ENCODE peak calls at places on chromosome 6, in four cellular contexts. One of them, this sample, is unnamed.
A peak's percentile ranks its signal among the peaks of the same experiment; 100 is the strongest.

GRCh38 chr6:16882230-16882629 is 121.0 kb upstream of the ATXN1 start:
- DNase-seq in transverse colon: no peak
- DNase-seq in ovary: no peak
- DNase-seq in A549: no peak
- DNase-seq in this sample: no peak

GRCh38 chr6:25054469-25054868 is 118.7 kb upstream of the RIPOR2 start:
- DNase-seq in A549: no peak
- DNase-seq in transverse colon: no peak
- DNase-seq in ovary: no peak
- DNase-seq in this sample: no peak

GRCh38 chr6:133631421-133631820 is 257.5 kb upstream of the TCF21 start:
- DNase-seq in ovary: no peak
- DNase-seq in transverse colon: no peak
- DNase-seq in A549: no peak
- DNase-seq in this sample: no peak

GRCh38 chr6:16950311-16950710 is 151.5 kb upstream of the STMND1 start:
- DNase-seq in transverse colon: no peak
- DNase-seq in ovary: no peak
- DNase-seq in A549: no peak
- DNase-seq in this sample: no peak

GRCh38 chr6:25960689-25961088 is 1.9 kb upstream of the TRIM38 start:
- DNase-seq in transverse colon: no peak
- DNase-seq in ovary: no peak
- DNase-seq in A549: no peak
- DNase-seq in this sample: peak; percentile 45

GRCh38 chr6:99613398-99613704 is 6.7 kb downstream of the PRDM13 start:
- DNase-seq in A549: peak; percentile 31
- DNase-seq in ovary: no peak
- DNase-seq in transverse colon: peak; percentile 38
- DNase-seq in this sample: no peak

GRCh38 chr6:150334790-150335783 is 33.7 kb upstream of the IYD start:
- DNase-seq in ovary: no peak
- DNase-seq in transverse colon: peak; percentile 44
- DNase-seq in A549: peak; percentile 40
- DNase-seq in this sample: no peak

GRCh38 chr6:97524846-97525245 is 241.8 kb upstream of the MMS22L start:
- DNase-seq in ovary: no peak
- DNase-seq in A549: no peak
- DNase-seq in transverse colon: no peak
- DNase-seq in this sample: no peak

GRCh38 chr6:90068264-90068663 is 174.0 kb downstream of the GJA10 start:
- DNase-seq in transverse colon: no peak
- DNase-seq in A549: no peak
- DNase-seq in ovary: no peak
- DNase-seq in this sample: no peak

GRCh38 chr6:101716810-101717209 is 323.3 kb downstream of the GRIK2 start:
- DNase-seq in ovary: no peak
- DNase-seq in A549: no peak
- DNase-seq in transverse colon: no peak
- DNase-seq in this sample: no peak

GRCh38 chr6:37630281-37630799 is 67.3 kb downstream of the MDGA1 start:
- DNase-seq in A549: peak; percentile 52
- DNase-seq in ovary: no peak
- DNase-seq in transverse colon: no peak
- DNase-seq in this sample: no peak

GRCh38 chr6:113172531-113172966 is 684.6 kb upstream of the MARCKS start:
- DNase-seq in A549: no peak
- DNase-seq in ovary: no peak
- DNase-seq in transverse colon: peak; percentile 13
- DNase-seq in this sample: no peak

GRCh38 chr6:165705941-165706340 is 42.9 kb upstream of the PDE10A start:
- DNase-seq in transverse colon: no peak
- DNase-seq in A549: no peak
- DNase-seq in ovary: no peak
- DNase-seq in this sample: no peak

GRCh38 chr6:31094389-31094881 is 17.9 kb downstream of the C6orf15 start:
- DNase-seq in ovary: no peak
- DNase-seq in A549: no peak
- DNase-seq in transverse colon: peak; percentile 37
- DNase-seq in this sample: no peak

GRCh38 chr6:168619560-168620314 is 178.8 kb downstream of the SMOC2 start:
- DNase-seq in ovary: no peak
- DNase-seq in A549: no peak
- DNase-seq in transverse colon: no peak
- DNase-seq in this sample: no peak

GRCh38 chr6:158835616-158836221 is 16.6 kb upstream of the EZR start:
- DNase-seq in A549: no peak
- DNase-seq in transverse colon: peak; percentile 63
- DNase-seq in ovary: peak; percentile 59
- DNase-seq in this sample: no peak

GRCh38 chr6:156963712-156964700 is 186.8 kb downstream of the ARID1B start:
- DNase-seq in ovary: no peak
- DNase-seq in A549: no peak
- DNase-seq in transverse colon: no peak
- DNase-seq in this sample: no peak

GRCh38 chr6:15443119-15443518 is 197.2 kb downstream of the JARID2 start:
- DNase-seq in ovary: no peak
- DNase-seq in A549: no peak
- DNase-seq in transverse colon: no peak
- DNase-seq in this sample: no peak

GRCh38 chr6:148501178-148501590 is 158.5 kb downstream of the SASH1 start:
- DNase-seq in transverse colon: peak; percentile 31
- DNase-seq in A549: no peak
- DNase-seq in ovary: peak; percentile 56
- DNase-seq in this sample: peak; percentile 92

GRCh38 chr6:129766959-129767728 is 57.2 kb upstream of the ARHGAP18 start:
- DNase-seq in transverse colon: peak; percentile 17
- DNase-seq in A549: no peak
- DNase-seq in ovary: no peak
- DNase-seq in this sample: no peak

GRCh38 chr6:145865175-145865574 is 50.6 kb upstream of the FBXO30 start:
- DNase-seq in ovary: no peak
- DNase-seq in A549: no peak
- DNase-seq in transverse colon: no peak
- DNase-seq in this sample: no peak

GRCh38 chr6:4813055-4813454 is 36.9 kb downstream of the CDYL start:
- DNase-seq in ovary: no peak
- DNase-seq in transverse colon: no peak
- DNase-seq in A549: no peak
- DNase-seq in this sample: no peak

GRCh38 chr6:100724222-100724621 is 156.9 kb downstream of the ASCC3 start:
- DNase-seq in ovary: no peak
- DNase-seq in transverse colon: no peak
- DNase-seq in A549: no peak
- DNase-seq in this sample: no peak

GRCh38 chr6:170265655-170266054 is 25.2 kb downstream of the DLL1 start:
- DNase-seq in A549: no peak
- DNase-seq in ovary: no peak
- DNase-seq in transverse colon: peak; percentile 80
- DNase-seq in this sample: no peak

GRCh38 chr6:147156799-147157382 is 47.3 kb upstream of the STXBP5 start:
- DNase-seq in ovary: no peak
- DNase-seq in A549: no peak
- DNase-seq in transverse colon: no peak
- DNase-seq in this sample: no peak

GRCh38 chr6:39143238-39143930 is 28.4 kb upstream of the SAYSD1 start:
- DNase-seq in ovary: no peak
- DNase-seq in transverse colon: no peak
- DNase-seq in A549: no peak
- DNase-seq in this sample: no peak

GRCh38 chr6:130708338-130708737 is 118.9 kb upstream of the SMLR1 start:
- DNase-seq in ovary: no peak
- DNase-seq in A549: no peak
- DNase-seq in transverse colon: no peak
- DNase-seq in this sample: no peak

GRCh38 chr6:33271608-33272357 is at the start of the genes RPS18 and VPS52:
- DNase-seq in A549: peak; percentile 76
- DNase-seq in ovary: peak; percentile 95
- DNase-seq in transverse colon: peak; percentile 94
- DNase-seq in this sample: peak; percentile 99
- TF ChIP-seq EP300 in A549: no peak
- TF ChIP-seq EP300 in ovary: peak; percentile 38
- TF ChIP-seq EP300 in transverse colon: no peak
- TF ChIP-seq EP300 in this sample: no peak

DNA sequence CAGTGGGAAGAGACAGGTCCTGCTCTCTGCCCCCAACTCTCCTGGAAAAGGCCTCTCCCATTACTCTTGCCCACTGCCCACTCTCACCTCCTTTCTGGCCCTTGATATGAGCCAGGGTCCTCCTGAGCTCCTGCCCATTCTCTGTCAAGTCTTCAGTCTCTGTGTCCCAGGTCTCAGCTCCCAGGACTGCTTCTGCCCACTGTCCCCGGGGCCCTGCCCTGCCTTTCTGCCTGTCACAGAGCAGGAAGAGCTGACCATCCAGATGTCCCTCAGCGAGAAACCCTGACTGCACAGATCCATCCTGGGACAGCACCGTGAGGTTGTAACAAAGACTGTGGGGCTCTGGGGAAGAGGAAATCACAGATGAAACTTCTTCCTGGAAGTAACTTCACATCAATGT is 22.2 kb downstream of the HLA-F start:
- DNase-seq in transverse colon: no peak
- DNase-seq in ovary: no peak
- DNase-seq in A549: no peak
- DNase-seq in this sample: no peak
- TF ChIP-seq EP300 in transverse colon: no peak
- TF ChIP-seq EP300 in ovary: no peak
- TF ChIP-seq EP300 in A549: no peak
- TF ChIP-seq EP300 in this sample: no peak

GRCh38 chr6:11431455-11431937 is 106.1 kb upstream of the TMEM170B start:
- DNase-seq in transverse colon: no peak
- DNase-seq in A549: no peak
- DNase-seq in ovary: no peak
- DNase-seq in this sample: no peak
- TF ChIP-seq EP300 in transverse colon: no peak
- TF ChIP-seq EP300 in A549: no peak
- TF ChIP-seq EP300 in ovary: no peak
- TF ChIP-seq EP300 in this sample: no peak

GRCh38 chr6:139525415-139525814 is 151.0 kb upstream of the CITED2 start:
- DNase-seq in transverse colon: no peak
- DNase-seq in ovary: no peak
- DNase-seq in A549: no peak
- DNase-seq in this sample: no peak
- TF ChIP-seq EP300 in transverse colon: no peak
- TF ChIP-seq EP300 in ovary: peak; percentile 26
- TF ChIP-seq EP300 in A549: no peak
- TF ChIP-seq EP300 in this sample: peak; percentile 51

GRCh38 chr6:36027501-36028087 is at the start of gene MAPK14:
- DNase-seq in A549: peak; percentile 88
- DNase-seq in transverse colon: peak; percentile 99
- DNase-seq in ovary: peak; percentile 100
- DNase-seq in this sample: peak; percentile 100
- TF ChIP-seq EP300 in A549: no peak
- TF ChIP-seq EP300 in transverse colon: no peak
- TF ChIP-seq EP300 in ovary: no peak
- TF ChIP-seq EP300 in this sample: no peak

GRCh38 chr6:49987749-49988148 is 18.3 kb upstream of the DEFB113 start:
- DNase-seq in ovary: no peak
- DNase-seq in A549: no peak
- DNase-seq in transverse colon: no peak
- DNase-seq in this sample: no peak
- TF ChIP-seq EP300 in ovary: no peak
- TF ChIP-seq EP300 in A549: no peak
- TF ChIP-seq EP300 in transverse colon: no peak
- TF ChIP-seq EP300 in this sample: no peak

This sample was measured in esophagus muscularis mucosa.